ENCODE peak calls at places on chromosomes 5 and 9, in six cellular contexts. Z is H54; P is GM13976; W is stimulated activated CD8-positive, alpha-beta memory T cell treated with anti-CD3 and anti-CD28 coated beads, Interleukin-7, amount 100 ng/mL, for 1 hour; L is epithelial cell of esophagus; G is CD8-positive, alpha-beta T cell. V is an unnamed sample.

GRCh38 chr5:146967646-146968045 is 89.1 kb upstream of the PPP2R2B start:
- DNase-seq in G (no peak), L (no peak), P (no peak), W (no peak), Z (no peak), V (no peak)

GRCh38 chr5:152514827-152515397 is 109.8 kb upstream of the NMUR2 start:
- DNase-seq in P (no peak), W (no peak), Z (peak; percentile 6), L (peak; percentile 23), G (no peak), V (no peak)

GRCh38 chr5:145943674-145944121 is 7.3 kb downstream of the SH3RF2 start:
- DNase-seq in W (no peak), G (no peak), Z (no peak), L (peak; percentile 95), P (no peak), V (no peak)

GRCh38 chr9:6922124-6922676 is 164.4 kb downstream of the KDM4C start:
- DNase-seq in W (no peak), L (peak; percentile 22), Z (no peak), P (no peak), G (no peak), V (no peak)

GRCh38 chr9:22307013-22307711 is 139.5 kb upstream of the DMRTA1 start:
- DNase-seq in L (peak; percentile 82), W (no peak), Z (no peak), G (no peak), P (no peak), V (no peak)

GRCh38 chr5:68027519-68027918 is 188.0 kb upstream of the PIK3R1 start:
- DNase-seq in P (no peak), G (no peak), L (no peak), W (no peak), Z (no peak), V (no peak)

GRCh38 chr9:87464110-87464991 is 33.3 kb upstream of the DAPK1 start:
- DNase-seq in Z (no peak), P (peak; percentile 54), L (peak; percentile 26), W (no peak), G (no peak), V (no peak)

GRCh38 chr5:133580618-133581017 is 31.7 kb downstream of the FSTL4 start:
- DNase-seq in P (no peak), Z (no peak), G (no peak), L (no peak), W (no peak), V (no peak)

GRCh38 chr5:149015126-149015525 is 47.7 kb downstream of the SH3TC2 start:
- DNase-seq in G (no peak), P (no peak), W (no peak), L (no peak), Z (no peak), V (no peak)